ENCODE peak calls at places on chromosomes 6 and 20, in five cellular contexts. T, W, J, L and O are unnamed samples.

GRCh38 chr20:38883081-38883980 is 42.9 kb upstream of the FAM83D start:
- DNase-seq in T (no peak), W (no peak), J (no peak), L (peak; percentile 7), O (no peak)

GRCh38 chr6:54910326-54910952 is 63.9 kb downstream of the FAM83B start:
- DNase-seq in T (no peak), W (no peak), J (no peak), L (no peak), O (no peak)

GRCh38 chr6:74609857-74610256 is 596.0 kb downstream of the COL12A1 start:
- DNase-seq in T (peak; percentile 28), W (no peak), J (no peak), L (no peak), O (no peak)

GRCh38 chr6:11341867-11342266 is 109.4 kb upstream of the NEDD9 start:
- DNase-seq in T (no peak), W (no peak), J (peak; percentile 32), L (no peak), O (no peak)

GRCh38 chr20:49037962-49038387 is 8.1 kb upstream of the CSE1L start:
- DNase-seq in T (no peak), W (no peak), J (no peak), L (peak; percentile 6), O (peak; percentile 30)

GRCh38 chr20:46269372-46269771 is 38.9 kb downstream of the CDH22 start:
- DNase-seq in T (no peak), W (no peak), J (no peak), L (no peak), O (no peak)

GRCh38 chr6:43628392-43629103 is 516 bp downstream of the GTPBP2 start:
- DNase-seq in T (peak; percentile 29), W (peak; percentile 49), J (peak; percentile 33), L (peak; percentile 42), O (peak; percentile 48)

GRCh38 chr20:63552481-63553249 is 1.3 kb upstream of the FNDC11 start:
- DNase-seq in T (no peak), W (peak; percentile 78), J (no peak), L (no peak), O (peak; percentile 48)

GRCh38 chr6:38755874-38756273 is 40.8 kb downstream of the DNAH8 start:
- DNase-seq in T (no peak), W (no peak), J (no peak), L (no peak), O (no peak)

GRCh38 chr6:131950767-131951575 is at the start of gene CCN2:
- DNase-seq in T (peak; percentile 95), W (peak; percentile 29), J (peak; percentile 97), L (peak; percentile 99), O (no peak)

GRCh38 chr6:35238843-35239289 is 20.7 kb upstream of the ZNF76 start:
- DNase-seq in T (no peak), W (no peak), J (no peak), L (no peak), O (no peak)

GRCh38 chr20:38789503-38790209 is 15.8 kb upstream of the PPP1R16B start:
- DNase-seq in T (peak; percentile 2), W (no peak), J (peak; percentile 24), L (peak; percentile 12), O (no peak)

GRCh38 chr20:41308290-41308691 is 9.2 kb downstream of the ZHX3 start:
- DNase-seq in T (no peak), W (no peak), J (peak; percentile 61), L (peak; percentile 78), O (no peak)

GRCh38 chr6:88301888-88302768 is 136.0 kb upstream of the CNR1 start:
- DNase-seq in T (peak; percentile 9), W (no peak), J (no peak), L (no peak), O (no peak)

GRCh38 chr20:11372831-11373230 is 544.9 kb upstream of the BTBD3 start:
- DNase-seq in T (no peak), W (no peak), J (no peak), L (no peak), O (no peak)

GRCh38 chr6:29507319-29507718 is 19.6 kb upstream of the MAS1L start:
- DNase-seq in T (no peak), W (no peak), J (no peak), L (no peak), O (no peak)

GRCh38 chr6:41271901-41272395 is 14.5 kb downstream of the TREM1 start:
- DNase-seq in T (no peak), W (no peak), J (no peak), L (no peak), O (no peak)

GRCh38 chr20:64106435-64106961 is 867 bp downstream of the NPBWR2 start:
- DNase-seq in T (no peak), W (no peak), J (no peak), L (no peak), O (no peak)

GRCh38 chr6:160882741-160883340 is 108.7 kb upstream of the MAP3K4 start:
- DNase-seq in T (no peak), W (no peak), J (peak; percentile 30), L (peak; percentile 1), O (no peak)

GRCh38 chr20:32522525-32522774 is 62.7 kb downstream of the NOL4L start:
- DNase-seq in T (no peak), W (no peak), J (no peak), L (no peak), O (no peak)

GRCh38 chr6:19929312-19929711 is 92.1 kb downstream of the ID4 start:
- DNase-seq in T (no peak), W (no peak), J (no peak), L (no peak), O (no peak)

GRCh38 chr6:7273709-7274108 is 39.3 kb downstream of the SSR1 start:
- DNase-seq in T (no peak), W (no peak), J (no peak), L (no peak), O (no peak)

GRCh38 chr20:51447097-51447764 is 95.3 kb downstream of the NFATC2 start:
- DNase-seq in T (peak; percentile 94), W (no peak), J (peak; percentile 94), L (peak; percentile 95), O (no peak)

GRCh38 chr6:89482136-89482535 is 49.2 kb downstream of the ANKRD6 start:
- DNase-seq in T (no peak), W (no peak), J (no peak), L (no peak), O (no peak)

GRCh38 chr20:20721489-20721888 is 9.0 kb upstream of the RALGAPA2 start:
- DNase-seq in T (no peak), W (no peak), J (no peak), L (no peak), O (no peak)